ENCODE peak calls at places on chromosomes 5 and 9, in six cellular contexts. One of them, this sample, is unnamed.

GRCh38 chr9:89497978-89498844 is at the start of gene SEMA4D:
- DNase-seq in non-pigmented ciliary epithelial cell: no peak
- DNase-seq in activated CD4-positive, alpha-beta T cell treated with anti-CD3 and anti-CD28 coated beads for 24 hours: peak
- DNase-seq in NCI-H1436: peak
- DNase-seq in sciatic nerve: peak
- DNase-seq in GM20000: peak
- DNase-seq in this sample: peak

GRCh38 chr9:12464910-12465512 is 228.2 kb upstream of the TYRP1 start:
- DNase-seq in non-pigmented ciliary epithelial cell: peak
- DNase-seq in activated CD4-positive, alpha-beta T cell treated with anti-CD3 and anti-CD28 coated beads for 24 hours: no peak
- DNase-seq in NCI-H1436: peak
- DNase-seq in sciatic nerve: no peak
- DNase-seq in GM20000: peak
- DNase-seq in this sample: no peak

GRCh38 chr5:6717247-6717646 is 4.0 kb downstream of the TENT4A start:
- DNase-seq in non-pigmented ciliary epithelial cell: no peak
- DNase-seq in activated CD4-positive, alpha-beta T cell treated with anti-CD3 and anti-CD28 coated beads for 24 hours: no peak
- DNase-seq in NCI-H1436: no peak
- DNase-seq in sciatic nerve: peak
- DNase-seq in GM20000: no peak
- DNase-seq in this sample: no peak

GRCh38 chr5:134787692-134788091 is 29.1 kb downstream of the DDX46 start:
- DNase-seq in non-pigmented ciliary epithelial cell: no peak
- DNase-seq in activated CD4-positive, alpha-beta T cell treated with anti-CD3 and anti-CD28 coated beads for 24 hours: no peak
- DNase-seq in NCI-H1436: no peak
- DNase-seq in sciatic nerve: no peak
- DNase-seq in GM20000: no peak
- DNase-seq in this sample: no peak

GRCh38 chr9:130264414-130265350 is 878 bp upstream of the HMCN2 start:
- DNase-seq in non-pigmented ciliary epithelial cell: no peak
- DNase-seq in activated CD4-positive, alpha-beta T cell treated with anti-CD3 and anti-CD28 coated beads for 24 hours: no peak
- DNase-seq in NCI-H1436: no peak
- DNase-seq in sciatic nerve: peak
- DNase-seq in GM20000: no peak
- DNase-seq in this sample: no peak

GRCh38 chr9:121398374-121398773 is 28.3 kb upstream of the STOM start:
- DNase-seq in non-pigmented ciliary epithelial cell: peak
- DNase-seq in activated CD4-positive, alpha-beta T cell treated with anti-CD3 and anti-CD28 coated beads for 24 hours: no peak
- DNase-seq in NCI-H1436: no peak
- DNase-seq in sciatic nerve: no peak
- DNase-seq in GM20000: no peak
- DNase-seq in this sample: peak

GRCh38 chr5:32505718-32506117 is 61.2 kb upstream of the ZFR start:
- DNase-seq in non-pigmented ciliary epithelial cell: no peak
- DNase-seq in activated CD4-positive, alpha-beta T cell treated with anti-CD3 and anti-CD28 coated beads for 24 hours: no peak
- DNase-seq in NCI-H1436: no peak
- DNase-seq in sciatic nerve: no peak
- DNase-seq in GM20000: no peak
- DNase-seq in this sample: no peak

GRCh38 chr9:129013674-129014073 is 14.5 kb downstream of the SH3GLB2 start:
- DNase-seq in non-pigmented ciliary epithelial cell: no peak
- DNase-seq in activated CD4-positive, alpha-beta T cell treated with anti-CD3 and anti-CD28 coated beads for 24 hours: no peak
- DNase-seq in NCI-H1436: no peak
- DNase-seq in sciatic nerve: no peak
- DNase-seq in GM20000: no peak
- DNase-seq in this sample: no peak

GRCh38 chr5:133340822-133341221 is 271.5 kb downstream of the FSTL4 start:
- DNase-seq in non-pigmented ciliary epithelial cell: no peak
- DNase-seq in activated CD4-positive, alpha-beta T cell treated with anti-CD3 and anti-CD28 coated beads for 24 hours: no peak
- DNase-seq in NCI-H1436: no peak
- DNase-seq in sciatic nerve: no peak
- DNase-seq in GM20000: no peak
- DNase-seq in this sample: no peak

GRCh38 chr5:160749682-160750081 is 102.3 kb downstream of the ATP10B start:
- DNase-seq in non-pigmented ciliary epithelial cell: no peak
- DNase-seq in activated CD4-positive, alpha-beta T cell treated with anti-CD3 and anti-CD28 coated beads for 24 hours: no peak
- DNase-seq in NCI-H1436: no peak
- DNase-seq in sciatic nerve: no peak
- DNase-seq in GM20000: no peak
- DNase-seq in this sample: no peak

GRCh38 chr5:172235132-172235780 is 41.3 kb downstream of the EFCAB9 start:
- DNase-seq in non-pigmented ciliary epithelial cell: no peak
- DNase-seq in activated CD4-positive, alpha-beta T cell treated with anti-CD3 and anti-CD28 coated beads for 24 hours: no peak
- DNase-seq in NCI-H1436: no peak
- DNase-seq in sciatic nerve: no peak
- DNase-seq in GM20000: no peak
- DNase-seq in this sample: no peak

GRCh38 chr9:127918201-127919107 is 1.6 kb upstream of the ST6GALNAC4 start:
- DNase-seq in non-pigmented ciliary epithelial cell: no peak
- DNase-seq in activated CD4-positive, alpha-beta T cell treated with anti-CD3 and anti-CD28 coated beads for 24 hours: no peak
- DNase-seq in NCI-H1436: no peak
- DNase-seq in sciatic nerve: no peak
- DNase-seq in GM20000: no peak
- DNase-seq in this sample: no peak

GRCh38 chr5:133006653-133007052 is 19.7 kb downstream of the ZCCHC10 start:
- DNase-seq in non-pigmented ciliary epithelial cell: no peak
- DNase-seq in activated CD4-positive, alpha-beta T cell treated with anti-CD3 and anti-CD28 coated beads for 24 hours: no peak
- DNase-seq in NCI-H1436: no peak
- DNase-seq in sciatic nerve: no peak
- DNase-seq in GM20000: no peak
- DNase-seq in this sample: no peak

GRCh38 chr5:6714221-6715041 is 1.2 kb downstream of the TENT4A start:
- DNase-seq in non-pigmented ciliary epithelial cell: no peak
- DNase-seq in activated CD4-positive, alpha-beta T cell treated with anti-CD3 and anti-CD28 coated beads for 24 hours: no peak
- DNase-seq in NCI-H1436: no peak
- DNase-seq in sciatic nerve: no peak
- DNase-seq in GM20000: peak
- DNase-seq in this sample: no peak

GRCh38 chr9:126663661-126664072 is 49.9 kb downstream of the LMX1B start:
- DNase-seq in non-pigmented ciliary epithelial cell: no peak
- DNase-seq in activated CD4-positive, alpha-beta T cell treated with anti-CD3 and anti-CD28 coated beads for 24 hours: no peak
- DNase-seq in NCI-H1436: no peak
- DNase-seq in sciatic nerve: no peak
- DNase-seq in GM20000: no peak
- DNase-seq in this sample: no peak

GRCh38 chr9:110357510-110357909 is 19.8 kb upstream of the TXNDC8 start:
- DNase-seq in non-pigmented ciliary epithelial cell: no peak
- DNase-seq in activated CD4-positive, alpha-beta T cell treated with anti-CD3 and anti-CD28 coated beads for 24 hours: no peak
- DNase-seq in NCI-H1436: no peak
- DNase-seq in sciatic nerve: no peak
- DNase-seq in GM20000: no peak
- DNase-seq in this sample: no peak

GRCh38 chr5:5179079-5179478 is 38.9 kb downstream of the ADAMTS16 start:
- DNase-seq in non-pigmented ciliary epithelial cell: no peak
- DNase-seq in activated CD4-positive, alpha-beta T cell treated with anti-CD3 and anti-CD28 coated beads for 24 hours: no peak
- DNase-seq in NCI-H1436: no peak
- DNase-seq in sciatic nerve: no peak
- DNase-seq in GM20000: no peak
- DNase-seq in this sample: no peak

GRCh38 chr5:169650701-169651331 is 13.7 kb downstream of the DOCK2 start:
- DNase-seq in non-pigmented ciliary epithelial cell: peak
- DNase-seq in activated CD4-positive, alpha-beta T cell treated with anti-CD3 and anti-CD28 coated beads for 24 hours: no peak
- DNase-seq in NCI-H1436: no peak
- DNase-seq in sciatic nerve: no peak
- DNase-seq in GM20000: peak
- DNase-seq in this sample: no peak

GRCh38 chr9:9392755-9393154 is 1220.0 kb downstream of the PTPRD start:
- DNase-seq in non-pigmented ciliary epithelial cell: no peak
- DNase-seq in activated CD4-positive, alpha-beta T cell treated with anti-CD3 and anti-CD28 coated beads for 24 hours: no peak
- DNase-seq in NCI-H1436: no peak
- DNase-seq in sciatic nerve: no peak
- DNase-seq in GM20000: no peak
- DNase-seq in this sample: no peak

GRCh38 chr5:140039561-140039960 is 3.5 kb downstream of the NRG2 start:
- DNase-seq in non-pigmented ciliary epithelial cell: no peak
- DNase-seq in activated CD4-positive, alpha-beta T cell treated with anti-CD3 and anti-CD28 coated beads for 24 hours: no peak
- DNase-seq in NCI-H1436: no peak
- DNase-seq in sciatic nerve: no peak
- DNase-seq in GM20000: peak
- DNase-seq in this sample: no peak

GRCh38 chr9:36392489-36392888 is 7.6 kb downstream of the RNF38 start:
- DNase-seq in non-pigmented ciliary epithelial cell: no peak
- DNase-seq in activated CD4-positive, alpha-beta T cell treated with anti-CD3 and anti-CD28 coated beads for 24 hours: no peak
- DNase-seq in NCI-H1436: no peak
- DNase-seq in sciatic nerve: no peak
- DNase-seq in GM20000: no peak
- DNase-seq in this sample: no peak

GRCh38 chr5:180439911-180440769 is 54.0 kb upstream of the CNOT6 start:
- DNase-seq in non-pigmented ciliary epithelial cell: no peak
- DNase-seq in activated CD4-positive, alpha-beta T cell treated with anti-CD3 and anti-CD28 coated beads for 24 hours: no peak
- DNase-seq in NCI-H1436: no peak
- DNase-seq in sciatic nerve: no peak
- DNase-seq in GM20000: no peak
- DNase-seq in this sample: no peak

GRCh38 chr5:117645400-117645799 is 1070.8 kb upstream of the SEMA6A start:
- DNase-seq in non-pigmented ciliary epithelial cell: no peak
- DNase-seq in activated CD4-positive, alpha-beta T cell treated with anti-CD3 and anti-CD28 coated beads for 24 hours: no peak
- DNase-seq in NCI-H1436: no peak
- DNase-seq in sciatic nerve: no peak
- DNase-seq in GM20000: no peak
- DNase-seq in this sample: no peak

GRCh38 chr9:110912701-110913291 is 125.5 kb downstream of the LPAR1 start:
- DNase-seq in non-pigmented ciliary epithelial cell: no peak
- DNase-seq in activated CD4-positive, alpha-beta T cell treated with anti-CD3 and anti-CD28 coated beads for 24 hours: no peak
- DNase-seq in NCI-H1436: no peak
- DNase-seq in sciatic nerve: no peak
- DNase-seq in GM20000: no peak
- DNase-seq in this sample: no peak

GRCh38 chr9:22105005-22105722 is 96.1 kb upstream of the CDKN2B start:
- DNase-seq in non-pigmented ciliary epithelial cell: no peak
- DNase-seq in activated CD4-positive, alpha-beta T cell treated with anti-CD3 and anti-CD28 coated beads for 24 hours: no peak
- DNase-seq in NCI-H1436: no peak
- DNase-seq in sciatic nerve: no peak
- DNase-seq in GM20000: peak
- DNase-seq in this sample: no peak

GRCh38 chr9:97555164-97555563 is 53.7 kb downstream of the TMOD1 start:
- DNase-seq in non-pigmented ciliary epithelial cell: no peak
- DNase-seq in activated CD4-positive, alpha-beta T cell treated with anti-CD3 and anti-CD28 coated beads for 24 hours: no peak
- DNase-seq in NCI-H1436: peak
- DNase-seq in sciatic nerve: peak
- DNase-seq in GM20000: no peak
- DNase-seq in this sample: no peak

GRCh38 chr9:90013778-90014177 is 409.0 kb downstream of the GADD45G start:
- DNase-seq in non-pigmented ciliary epithelial cell: no peak
- DNase-seq in activated CD4-positive, alpha-beta T cell treated with anti-CD3 and anti-CD28 coated beads for 24 hours: no peak
- DNase-seq in NCI-H1436: no peak
- DNase-seq in sciatic nerve: no peak
- DNase-seq in GM20000: no peak
- DNase-seq in this sample: no peak

GRCh38 chr5:10637944-10638343 is 74.1 kb downstream of the ANKRD33B start:
- DNase-seq in non-pigmented ciliary epithelial cell: no peak
- DNase-seq in activated CD4-positive, alpha-beta T cell treated with anti-CD3 and anti-CD28 coated beads for 24 hours: no peak
- DNase-seq in NCI-H1436: no peak
- DNase-seq in sciatic nerve: no peak
- DNase-seq in GM20000: no peak
- DNase-seq in this sample: no peak

GRCh38 chr5:180807654-180808414 is 5.2 kb upstream of the MGAT1 start:
- DNase-seq in non-pigmented ciliary epithelial cell: no peak
- DNase-seq in activated CD4-positive, alpha-beta T cell treated with anti-CD3 and anti-CD28 coated beads for 24 hours: no peak
- DNase-seq in NCI-H1436: no peak
- DNase-seq in sciatic nerve: no peak
- DNase-seq in GM20000: no peak
- DNase-seq in this sample: no peak

GRCh38 chr9:89428222-89428761 is 69.6 kb downstream of the SEMA4D start:
- DNase-seq in non-pigmented ciliary epithelial cell: no peak
- DNase-seq in activated CD4-positive, alpha-beta T cell treated with anti-CD3 and anti-CD28 coated beads for 24 hours: no peak
- DNase-seq in NCI-H1436: no peak
- DNase-seq in sciatic nerve: no peak
- DNase-seq in GM20000: no peak
- DNase-seq in this sample: no peak

GRCh38 chr5:77312411-77312810 is 101.9 kb downstream of the PDE8B start:
- DNase-seq in non-pigmented ciliary epithelial cell: no peak
- DNase-seq in activated CD4-positive, alpha-beta T cell treated with anti-CD3 and anti-CD28 coated beads for 24 hours: no peak
- DNase-seq in NCI-H1436: no peak
- DNase-seq in sciatic nerve: no peak
- DNase-seq in GM20000: no peak
- DNase-seq in this sample: no peak

GRCh38 chr9:128937310-128938165 is 9.9 kb downstream of the DOLK start:
- DNase-seq in non-pigmented ciliary epithelial cell: no peak
- DNase-seq in activated CD4-positive, alpha-beta T cell treated with anti-CD3 and anti-CD28 coated beads for 24 hours: no peak
- DNase-seq in NCI-H1436: no peak
- DNase-seq in sciatic nerve: no peak
- DNase-seq in GM20000: no peak
- DNase-seq in this sample: no peak

GRCh38 chr9:14670718-14671117 is 22.5 kb downstream of the ZDHHC21 start:
- DNase-seq in non-pigmented ciliary epithelial cell: no peak
- DNase-seq in activated CD4-positive, alpha-beta T cell treated with anti-CD3 and anti-CD28 coated beads for 24 hours: no peak
- DNase-seq in NCI-H1436: no peak
- DNase-seq in sciatic nerve: no peak
- DNase-seq in GM20000: no peak
- DNase-seq in this sample: no peak

GRCh38 chr5:17413691-17414090 is 84.3 kb upstream of the TAF11L2 start:
- DNase-seq in non-pigmented ciliary epithelial cell: no peak
- DNase-seq in activated CD4-positive, alpha-beta T cell treated with anti-CD3 and anti-CD28 coated beads for 24 hours: no peak
- DNase-seq in NCI-H1436: no peak
- DNase-seq in sciatic nerve: no peak
- DNase-seq in GM20000: no peak
- DNase-seq in this sample: no peak

GRCh38 chr5:39340486-39340885 is 23.8 kb downstream of the C9 start:
- DNase-seq in non-pigmented ciliary epithelial cell: no peak
- DNase-seq in activated CD4-positive, alpha-beta T cell treated with anti-CD3 and anti-CD28 coated beads for 24 hours: no peak
- DNase-seq in NCI-H1436: no peak
- DNase-seq in sciatic nerve: no peak
- DNase-seq in GM20000: no peak
- DNase-seq in this sample: no peak

GRCh38 chr9:98796364-98797101 is at the start of gene ANKS6:
- DNase-seq in non-pigmented ciliary epithelial cell: no peak
- DNase-seq in activated CD4-positive, alpha-beta T cell treated with anti-CD3 and anti-CD28 coated beads for 24 hours: peak
- DNase-seq in NCI-H1436: peak
- DNase-seq in sciatic nerve: peak
- DNase-seq in GM20000: peak
- DNase-seq in this sample: peak

GRCh38 chr5:23332650-23333251 is 174.7 kb upstream of the PRDM9 start:
- DNase-seq in non-pigmented ciliary epithelial cell: no peak
- DNase-seq in activated CD4-positive, alpha-beta T cell treated with anti-CD3 and anti-CD28 coated beads for 24 hours: no peak
- DNase-seq in NCI-H1436: no peak
- DNase-seq in sciatic nerve: no peak
- DNase-seq in GM20000: no peak
- DNase-seq in this sample: no peak

This sample was measured in NCI-H2107.